ENCODE peak calls at places on chromosomes 7 and 10, in six cellular contexts. W is iPS-NIHi11; G is A172; N is naive thymus-derived CD8-positive, alpha-beta T cell; A is Jurkat, Clone E6-1; C is astrocyte of the spinal cord. K is an unnamed sample.

GRCh38 chr10:125550362-125550761 is 132.6 kb downstream of the TEX36 start:
- DNase-seq in W (no peak), A (no peak), G (no peak), C (no peak), N (no peak), K (no peak)

GRCh38 chr10:121792198-121792597 is 135.6 kb downstream of the ATE1 start:
- DNase-seq in G (no peak), W (no peak), C (peak), N (no peak), A (no peak), K (no peak)

GRCh38 chr10:76973091-76973514 is 664.5 kb downstream of the KCNMA1 start:
- DNase-seq in G (no peak), A (no peak), C (no peak), W (no peak), N (no peak), K (no peak)

GRCh38 chr10:119663866-119664698 is 12.9 kb downstream of the BAG3 start:
- DNase-seq in A (peak), N (no peak), C (no peak), G (peak), W (no peak), K (no peak)

GRCh38 chr7:23462846-23463245 is 7.4 kb downstream of the IGF2BP3 start:
- DNase-seq in C (peak), W (no peak), A (peak), N (no peak), G (peak), K (no peak)

GRCh38 chr7:106068538-106068961 is 43.6 kb downstream of the SYPL1 start:
- DNase-seq in W (no peak), G (no peak), A (peak), C (no peak), N (no peak), K (no peak)

GRCh38 chr10:59971915-59972314 is 65.6 kb upstream of the CCDC6 start:
- DNase-seq in A (no peak), W (peak), G (peak), C (peak), N (no peak), K (no peak)

GRCh38 chr7:138838166-138838565 is 40.2 kb upstream of the ATP6V0A4 start:
- DNase-seq in W (no peak), G (no peak), A (no peak), N (no peak), C (no peak), K (no peak)

GRCh38 chr10:21260060-21260792 is 265.3 kb downstream of the SKIDA1 start:
- DNase-seq in C (peak), G (no peak), A (no peak), N (no peak), W (no peak), K (no peak)

GRCh38 chr10:43075612-43076003 is 1.3 kb upstream of the RET start:
- DNase-seq in G (no peak), N (no peak), W (peak), C (no peak), A (no peak), K (no peak)

GRCh38 chr7:96548664-96549063 is 161.0 kb downstream of the SEM1 start:
- DNase-seq in N (no peak), G (no peak), W (no peak), C (no peak), A (no peak), K (no peak)

GRCh38 chr10:126964190-126964589 is 59.0 kb downstream of the DOCK1 start:
- DNase-seq in N (no peak), A (no peak), C (no peak), W (no peak), G (no peak), K (no peak)

GRCh38 chr7:41592226-41592625 is 110.7 kb downstream of the INHBA start:
- DNase-seq in C (no peak), W (no peak), G (no peak), A (no peak), N (no peak), K (no peak)

GRCh38 chr10:64535131-64535867 is 1014.1 kb downstream of the REEP3 start:
- DNase-seq in G (no peak), N (no peak), C (no peak), W (no peak), A (no peak), K (no peak)

GRCh38 chr10:74928742-74929191 is 102.4 kb downstream of the KAT6B start:
- DNase-seq in G (peak), C (peak), A (no peak), W (no peak), N (no peak), K (no peak)

GRCh38 chr7:43647772-43648643 is 65.1 kb downstream of the STK17A start:
- DNase-seq in A (no peak), C (peak), N (no peak), W (no peak), G (peak), K (no peak)

GRCh38 chr7:18889436-18889835 is 228.0 kb downstream of the TWIST1 start:
- DNase-seq in W (no peak), C (no peak), N (no peak), A (no peak), G (no peak), K (no peak)

GRCh38 chr7:122303971-122304603 is 463 bp downstream of the FEZF1 start:
- DNase-seq in C (no peak), N (no peak), A (no peak), G (no peak), W (peak), K (no peak)

GRCh38 chr10:329361-330099 is 194.3 kb downstream of the ZMYND11 start:
- DNase-seq in A (peak), W (peak), C (peak), N (peak), G (peak), K (no peak)

GRCh38 chr7:128744366-128744905 is 5.3 kb downstream of the CALU start:
- DNase-seq in C (no peak), W (no peak), A (no peak), G (no peak), N (no peak), K (no peak)

K was measured in NT2/D1.